ENCODE peak calls at places on chromosomes 11 and 22, in four cellular contexts. One of them, this sample, is unnamed.

GRCh38 chr22:25645964-25646363 is 81.5 kb downstream of the GRK3 start:
- DNase-seq in IMR-90: peak
- DNase-seq in fibroblast of the aortic adventitia: no peak
- DNase-seq in cardiac fibroblast: peak
- DNase-seq in this sample: peak

GRCh38 chr22:23899042-23899745 is 5.0 kb downstream of the MIF start:
- DNase-seq in cardiac fibroblast: no peak
- DNase-seq in fibroblast of the aortic adventitia: no peak
- DNase-seq in IMR-90: no peak
- DNase-seq in this sample: no peak

GRCh38 chr11:65224939-65225283 is 36.9 kb upstream of the POLA2 start:
- DNase-seq in fibroblast of the aortic adventitia: peak
- DNase-seq in IMR-90: peak
- DNase-seq in cardiac fibroblast: peak
- DNase-seq in this sample: peak

GRCh38 chr11:94068764-94069163 is 47.6 kb downstream of the HEPHL1 start:
- DNase-seq in IMR-90: no peak
- DNase-seq in fibroblast of the aortic adventitia: no peak
- DNase-seq in cardiac fibroblast: peak
- DNase-seq in this sample: peak

GRCh38 chr11:65643971-65644370 is 6.1 kb downstream of the SIPA1 start:
- DNase-seq in cardiac fibroblast: no peak
- DNase-seq in fibroblast of the aortic adventitia: no peak
- DNase-seq in IMR-90: no peak
- DNase-seq in this sample: no peak

GRCh38 chr11:40188848-40189247 is 1270.6 kb downstream of the LRRC4C start:
- DNase-seq in fibroblast of the aortic adventitia: no peak
- DNase-seq in IMR-90: no peak
- DNase-seq in cardiac fibroblast: no peak
- DNase-seq in this sample: no peak

GRCh38 chr11:17405232-17406005 is 17.0 kb upstream of the KCNJ11 start:
- DNase-seq in cardiac fibroblast: peak
- DNase-seq in fibroblast of the aortic adventitia: peak
- DNase-seq in IMR-90: peak
- DNase-seq in this sample: peak

GRCh38 chr11:117837070-117837776 is 12.7 kb upstream of the FXYD2 start:
- DNase-seq in fibroblast of the aortic adventitia: no peak
- DNase-seq in IMR-90: no peak
- DNase-seq in cardiac fibroblast: no peak
- DNase-seq in this sample: no peak

GRCh38 chr11:79265756-79266322 is 175.0 kb downstream of the TENM4 start:
- DNase-seq in fibroblast of the aortic adventitia: no peak
- DNase-seq in IMR-90: peak
- DNase-seq in cardiac fibroblast: peak
- DNase-seq in this sample: peak

GRCh38 chr11:132439711-132440300 is 1069.4 kb downstream of the NTM start:
- DNase-seq in cardiac fibroblast: no peak
- DNase-seq in IMR-90: no peak
- DNase-seq in fibroblast of the aortic adventitia: no peak
- DNase-seq in this sample: no peak

GRCh38 chr22:25668437-25668836 is 73.6 kb upstream of the MYO18B start:
- DNase-seq in cardiac fibroblast: peak
- DNase-seq in IMR-90: peak
- DNase-seq in fibroblast of the aortic adventitia: peak
- DNase-seq in this sample: peak

GRCh38 chr22:16721969-16722368 is 103.2 kb downstream of the XKR3 start:
- DNase-seq in fibroblast of the aortic adventitia: no peak
- DNase-seq in IMR-90: no peak
- DNase-seq in cardiac fibroblast: no peak
- DNase-seq in this sample: no peak

GRCh38 chr11:6297831-6298230 is 22.5 kb downstream of the CAVIN3 start:
- DNase-seq in IMR-90: no peak
- DNase-seq in cardiac fibroblast: peak
- DNase-seq in fibroblast of the aortic adventitia: peak
- DNase-seq in this sample: peak

GRCh38 chr11:44286268-44286880 is 23.6 kb downstream of the ALX4 start:
- DNase-seq in IMR-90: peak
- DNase-seq in fibroblast of the aortic adventitia: peak
- DNase-seq in cardiac fibroblast: peak
- DNase-seq in this sample: peak

GRCh38 chr11:64438986-64439771 is 80.2 kb downstream of the RPS6KA4 start:
- DNase-seq in IMR-90: no peak
- DNase-seq in cardiac fibroblast: no peak
- DNase-seq in fibroblast of the aortic adventitia: no peak
- DNase-seq in this sample: no peak

GRCh38 chr11:73907191-73907590 is 30.4 kb downstream of the PAAF1 start:
- DNase-seq in cardiac fibroblast: peak
- DNase-seq in fibroblast of the aortic adventitia: peak
- DNase-seq in IMR-90: peak
- DNase-seq in this sample: peak

GRCh38 chr22:35630891-35631290 is 13.8 kb upstream of the MB start:
- DNase-seq in IMR-90: no peak
- DNase-seq in fibroblast of the aortic adventitia: no peak
- DNase-seq in cardiac fibroblast: no peak
- DNase-seq in this sample: no peak

GRCh38 chr22:35630387-35630793 is 13.3 kb upstream of the MB start:
- DNase-seq in fibroblast of the aortic adventitia: peak
- DNase-seq in IMR-90: peak
- DNase-seq in cardiac fibroblast: peak
- DNase-seq in this sample: peak

GRCh38 chr22:35632902-35633301 is 15.3 kb upstream of the APOL6 start:
- DNase-seq in IMR-90: no peak
- DNase-seq in cardiac fibroblast: no peak
- DNase-seq in fibroblast of the aortic adventitia: no peak
- DNase-seq in this sample: no peak

GRCh38 chr22:35633520-35633919 is 14.7 kb upstream of the APOL6 start:
- DNase-seq in cardiac fibroblast: no peak
- DNase-seq in fibroblast of the aortic adventitia: no peak
- DNase-seq in IMR-90: no peak
- DNase-seq in this sample: no peak

GRCh38 chr22:35631597-35631996 is 14.5 kb upstream of the MB start:
- DNase-seq in cardiac fibroblast: peak
- DNase-seq in IMR-90: no peak
- DNase-seq in fibroblast of the aortic adventitia: no peak
- DNase-seq in this sample: peak
- TF ChIP-seq CTCF in cardiac fibroblast: peak
- TF ChIP-seq CTCF in IMR-90: peak
- TF ChIP-seq CTCF in fibroblast of the aortic adventitia: peak
- TF ChIP-seq CTCF in this sample: peak

DNA sequence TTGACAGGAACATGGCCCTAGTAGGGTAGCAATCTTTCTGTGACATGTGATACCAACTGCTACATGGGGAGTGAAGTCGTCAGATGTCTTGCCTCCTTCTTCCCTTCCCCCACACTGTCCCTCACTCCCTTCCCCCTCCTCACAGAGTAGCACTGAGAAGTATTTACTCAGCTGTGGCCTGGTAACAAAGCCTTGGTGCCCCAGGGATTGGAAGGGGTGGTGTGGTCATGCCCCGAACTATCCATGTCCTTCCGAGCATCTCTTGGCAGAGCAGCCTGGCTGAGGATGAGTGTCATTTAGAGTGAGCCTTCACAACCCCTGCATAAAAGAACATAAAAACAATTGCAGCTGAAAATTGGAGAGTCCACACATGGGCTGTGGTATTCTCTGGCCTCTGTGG is 46.1 kb downstream of the ARFGAP2 start:
- DNase-seq in IMR-90: no peak
- DNase-seq in fibroblast of the aortic adventitia: no peak
- DNase-seq in cardiac fibroblast: no peak
- DNase-seq in this sample: no peak
- H3K4me3 ChIP-seq in IMR-90: no peak
- H3K4me3 ChIP-seq in fibroblast of the aortic adventitia: no peak
- H3K4me3 ChIP-seq in cardiac fibroblast: no peak
- H3K4me3 ChIP-seq in this sample: no peak

GRCh38 chr11:62665630-62666258 is 632 bp downstream of the CSKMT start:
- DNase-seq in fibroblast of the aortic adventitia: peak
- DNase-seq in cardiac fibroblast: peak
- DNase-seq in IMR-90: peak
- DNase-seq in this sample: peak
- TF ChIP-seq CTCF in fibroblast of the aortic adventitia: no peak
- TF ChIP-seq CTCF in cardiac fibroblast: no peak
- TF ChIP-seq CTCF in IMR-90: no peak
- TF ChIP-seq CTCF in this sample: no peak

GRCh38 chr11:77063407-77063806 is 3.4 kb upstream of the CAPN5 start:
- DNase-seq in cardiac fibroblast: no peak
- DNase-seq in IMR-90: no peak
- DNase-seq in fibroblast of the aortic adventitia: no peak
- DNase-seq in this sample: no peak

GRCh38 chr11:77065878-77066228 is 918 bp upstream of the CAPN5 start:
- DNase-seq in IMR-90: peak
- DNase-seq in fibroblast of the aortic adventitia: peak
- DNase-seq in cardiac fibroblast: peak
- DNase-seq in this sample: peak

GRCh38 chr11:77064648-77065217 is 2.0 kb upstream of the CAPN5 start:
- DNase-seq in cardiac fibroblast: no peak
- DNase-seq in IMR-90: no peak
- DNase-seq in fibroblast of the aortic adventitia: no peak
- DNase-seq in this sample: no peak

GRCh38 chr11:77062924-77063323 is 3.8 kb upstream of the CAPN5 start:
- DNase-seq in fibroblast of the aortic adventitia: no peak
- DNase-seq in IMR-90: no peak
- DNase-seq in cardiac fibroblast: no peak
- DNase-seq in this sample: no peak

DNA sequence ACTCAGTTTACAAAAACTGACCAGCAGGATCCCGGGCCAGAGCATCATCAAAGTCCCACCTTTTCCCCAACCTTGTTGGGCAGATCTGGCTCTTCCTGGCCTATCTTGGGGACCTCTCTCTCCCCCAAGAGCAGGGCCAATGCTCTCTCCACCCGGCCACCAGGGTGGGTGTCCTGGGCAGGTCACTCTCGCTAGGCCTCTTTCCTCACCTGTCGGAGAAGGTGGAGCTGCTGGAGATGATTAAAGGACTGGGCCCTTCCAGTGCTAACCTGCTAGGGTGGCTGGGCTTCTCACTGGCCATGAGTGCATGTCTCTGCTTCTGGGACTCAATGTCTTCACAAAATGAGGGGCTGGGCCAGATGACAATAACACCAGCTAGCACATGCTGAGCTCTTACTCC is 2.9 kb upstream of the CAPN5 start:
- DNase-seq in fibroblast of the aortic adventitia: no peak
- DNase-seq in cardiac fibroblast: no peak
- DNase-seq in IMR-90: no peak
- DNase-seq in this sample: no peak
- H3K4me3 ChIP-seq in fibroblast of the aortic adventitia: no peak
- H3K4me3 ChIP-seq in cardiac fibroblast: no peak
- H3K4me3 ChIP-seq in IMR-90: no peak
- H3K4me3 ChIP-seq in this sample: no peak

GRCh38 chr11:8250981-8251620 is 12.6 kb downstream of the LMO1 start:
- DNase-seq in cardiac fibroblast: no peak
- DNase-seq in IMR-90: no peak
- DNase-seq in fibroblast of the aortic adventitia: no peak
- DNase-seq in this sample: no peak

GRCh38 chr11:8249482-8249881 is 14.2 kb downstream of the LMO1 start:
- DNase-seq in fibroblast of the aortic adventitia: no peak
- DNase-seq in cardiac fibroblast: no peak
- DNase-seq in IMR-90: no peak
- DNase-seq in this sample: no peak

GRCh38 chr11:8250446-8250845 is 13.2 kb downstream of the LMO1 start:
- DNase-seq in IMR-90: no peak
- DNase-seq in cardiac fibroblast: no peak
- DNase-seq in fibroblast of the aortic adventitia: no peak
- DNase-seq in this sample: no peak

GRCh38 chr11:8248786-8249185 is 14.9 kb downstream of the LMO1 start:
- DNase-seq in IMR-90: no peak
- DNase-seq in fibroblast of the aortic adventitia: no peak
- DNase-seq in cardiac fibroblast: no peak
- DNase-seq in this sample: no peak

GRCh38 chr11:8247312-8247711 is 16.4 kb downstream of the LMO1 start:
- DNase-seq in fibroblast of the aortic adventitia: no peak
- DNase-seq in cardiac fibroblast: no peak
- DNase-seq in IMR-90: no peak
- DNase-seq in this sample: peak
- TF ChIP-seq CTCF in fibroblast of the aortic adventitia: peak
- TF ChIP-seq CTCF in cardiac fibroblast: peak
- TF ChIP-seq CTCF in IMR-90: peak
- TF ChIP-seq CTCF in this sample: peak

GRCh38 chr22:46026907-46027218 is 49.9 kb upstream of the WNT7B start:
- DNase-seq in IMR-90: no peak
- DNase-seq in cardiac fibroblast: no peak
- DNase-seq in fibroblast of the aortic adventitia: no peak
- DNase-seq in this sample: no peak
- H3K4me3 ChIP-seq in IMR-90: no peak
- H3K4me3 ChIP-seq in cardiac fibroblast: no peak
- H3K4me3 ChIP-seq in fibroblast of the aortic adventitia: peak
- H3K4me3 ChIP-seq in this sample: no peak

GRCh38 chr22:37119872-37120271 is 10.4 kb upstream of the TMPRSS6 start:
- DNase-seq in fibroblast of the aortic adventitia: no peak
- DNase-seq in cardiac fibroblast: no peak
- DNase-seq in IMR-90: no peak
- DNase-seq in this sample: no peak
- TF ChIP-seq CTCF in fibroblast of the aortic adventitia: no peak
- TF ChIP-seq CTCF in cardiac fibroblast: no peak
- TF ChIP-seq CTCF in IMR-90: no peak
- TF ChIP-seq CTCF in this sample: no peak

DNA sequence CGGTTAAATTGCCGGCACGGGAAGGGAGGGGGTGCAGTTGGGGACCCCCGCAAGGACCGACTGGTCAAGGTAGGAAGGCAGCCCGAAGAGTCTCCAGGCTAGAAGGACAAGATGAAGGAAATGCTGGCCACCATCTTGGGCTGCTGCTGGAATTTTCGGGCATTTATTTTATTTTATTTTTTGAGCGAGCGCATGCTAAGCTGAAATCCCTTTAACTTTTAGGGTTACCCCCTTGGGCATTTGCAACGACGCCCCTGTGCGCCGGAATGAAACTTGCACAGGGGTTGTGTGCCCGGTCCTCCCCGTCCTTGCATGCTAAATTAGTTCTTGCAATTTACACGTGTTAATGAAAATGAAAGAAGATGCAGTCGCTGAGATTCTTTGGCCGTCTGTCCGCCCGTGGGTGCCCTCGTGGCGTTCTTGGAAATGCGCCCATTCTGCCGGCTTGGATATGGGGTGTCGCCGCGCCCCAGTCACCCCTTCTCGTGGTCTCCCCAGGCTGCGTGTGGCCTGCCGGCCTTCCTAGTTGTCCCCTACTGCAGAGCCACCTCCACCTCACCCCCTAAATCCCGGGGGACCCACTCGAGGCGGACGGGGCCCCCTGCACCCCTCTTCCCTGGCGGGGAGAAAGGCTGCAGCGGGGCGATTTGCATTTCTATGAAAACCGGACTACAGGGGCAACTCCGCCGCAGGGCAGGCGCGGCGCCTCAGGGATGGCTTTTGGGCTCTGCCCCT is 529 bp upstream of the CCND1 start:
- DNase-seq in IMR-90: no peak
- DNase-seq in cardiac fibroblast: peak
- DNase-seq in fibroblast of the aortic adventitia: peak
- DNase-seq in this sample: peak
- H3K4me3 ChIP-seq in IMR-90: peak
- H3K4me3 ChIP-seq in cardiac fibroblast: peak
- H3K4me3 ChIP-seq in fibroblast of the aortic adventitia: peak
- H3K4me3 ChIP-seq in this sample: peak

DNA sequence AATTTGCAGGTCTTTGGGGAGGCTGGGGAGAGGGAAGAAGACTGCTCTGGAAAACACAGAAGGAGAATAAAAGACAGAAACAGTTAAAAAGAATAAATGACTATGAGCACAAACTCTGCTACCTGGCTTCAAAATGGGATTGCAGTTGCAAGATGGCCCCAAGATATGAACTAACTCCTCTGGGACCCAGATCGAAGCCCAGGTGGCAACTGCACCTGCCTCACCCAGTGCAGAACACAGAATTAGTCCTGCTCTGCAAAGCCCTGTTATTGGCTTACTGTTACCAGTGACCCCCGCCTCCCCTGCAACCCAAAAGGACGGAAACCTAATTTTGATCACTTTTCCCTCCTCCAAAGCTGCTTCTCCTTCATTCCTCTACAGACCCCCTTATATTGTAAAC is 35.9 kb upstream of the POU2AF1 start:
- DNase-seq in fibroblast of the aortic adventitia: no peak
- DNase-seq in cardiac fibroblast: no peak
- DNase-seq in IMR-90: no peak
- DNase-seq in this sample: no peak
- TF ChIP-seq CTCF in fibroblast of the aortic adventitia: no peak
- TF ChIP-seq CTCF in cardiac fibroblast: no peak
- TF ChIP-seq CTCF in IMR-90: no peak
- TF ChIP-seq CTCF in this sample: no peak